ENCODE peak calls at places on chromosomes 12 and 14, in nine cellular contexts. M is HCT116, W is OCI-LY7, L is PC-3, U is hepatocyte, X is GM23338, T is neural progenitor cell, A is SK-N-SH, P is MM.1S. O is an unnamed sample.
A peak's percentile ranks its signal among the peaks of the same experiment; 100 is the strongest.

GRCh38 chr12:132186857-132187620 is 42.8 kb downstream of the NOC4L start:
- DNase-seq in M (no peak), W (peak; percentile 23), L (peak; percentile 36), U (no peak), X (no peak), T (no peak), A (no peak), P (no peak), O (no peak)

GRCh38 chr14:100333311-100333710 is 10.2 kb downstream of the SLC25A47 start:
- DNase-seq in M (no peak), W (no peak), L (no peak), U (no peak), X (no peak), T (no peak), A (no peak), P (no peak), O (no peak)

GRCh38 chr12:5171701-5172100 is 128.0 kb downstream of the KCNA5 start:
- DNase-seq in M (peak; percentile 23), W (peak; percentile 4), L (peak; percentile 46), U (peak; percentile 71), X (peak; percentile 84), T (peak; percentile 72), A (peak; percentile 51), P (peak; percentile 25), O (peak; percentile 67)

GRCh38 chr12:23556661-23557060 is 392.8 kb downstream of the SOX5 start:
- DNase-seq in M (no peak), W (no peak), L (no peak), U (no peak), X (no peak), T (no peak), A (no peak), P (no peak), O (no peak)

GRCh38 chr14:23447634-23448353 is 12.3 kb upstream of the MYH7 start:
- DNase-seq in M (no peak), W (no peak), L (no peak), U (peak; percentile 65), X (no peak), T (no peak), A (no peak), P (no peak), O (no peak)

GRCh38 chr12:68178774-68179439 is 19.4 kb upstream of the IFNG start:
- DNase-seq in M (no peak), W (no peak), L (no peak), U (no peak), X (no peak), T (no peak), A (no peak), P (no peak), O (no peak)

GRCh38 chr12:123056709-123057108 is 76.2 kb downstream of the ARL6IP4 start:
- DNase-seq in M (no peak), W (no peak), L (no peak), U (no peak), X (no peak), T (no peak), A (no peak), P (no peak), O (no peak)

GRCh38 chr14:98252819-98253218 is 1019.2 kb downstream of the BCL11B start:
- DNase-seq in M (no peak), W (no peak), L (no peak), U (no peak), X (no peak), T (no peak), A (no peak), P (no peak), O (no peak)

GRCh38 chr12:6424008-6424347 is 20.8 kb upstream of the CD27 start:
- DNase-seq in M (no peak), W (no peak), L (no peak), U (no peak), X (no peak), T (no peak), A (no peak), P (no peak), O (no peak)

GRCh38 chr14:48125654-48126053 is 450.2 kb upstream of the MDGA2 start:
- DNase-seq in M (no peak), W (no peak), L (no peak), U (peak; percentile 7), X (peak; percentile 58), T (peak; percentile 74), A (no peak), P (no peak), O (no peak)

GRCh38 chr14:77037886-77038511 is 9.5 kb upstream of the IRF2BPL start:
- DNase-seq in M (no peak), W (no peak), L (peak; percentile 94), U (no peak), X (peak; percentile 43), T (no peak), A (no peak), P (no peak), O (peak; percentile 61)

GRCh38 chr14:103198429-103199140 is 75.3 kb downstream of the TNFAIP2 start:
- DNase-seq in M (no peak), W (no peak), L (peak; percentile 31), U (peak; percentile 64), X (no peak), T (no peak), A (no peak), P (no peak), O (peak; percentile 88)

GRCh38 chr12:104443008-104443407 is 13.7 kb upstream of the CHST11 start:
- DNase-seq in M (no peak), W (no peak), L (no peak), U (no peak), X (no peak), T (no peak), A (no peak), P (no peak), O (no peak)

GRCh38 chr12:51341259-51342007 is 5.0 kb downstream of the CELA1 start:
- DNase-seq in M (peak; percentile 56), W (peak; percentile 78), L (peak; percentile 88), U (peak; percentile 81), X (peak; percentile 92), T (peak; percentile 84), A (peak; percentile 77), P (peak; percentile 80), O (peak; percentile 77)

GRCh38 chr12:58727526-58727925 is 192.8 kb downstream of the LRIG3 start:
- DNase-seq in M (no peak), W (no peak), L (no peak), U (no peak), X (no peak), T (no peak), A (no peak), P (no peak), O (peak; percentile 29)

GRCh38 chr12:128969480-128970055 is 116.3 kb downstream of the GLT1D1 start:
- DNase-seq in M (no peak), W (peak; percentile 52), L (peak; percentile 52), U (peak; percentile 74), X (peak; percentile 69), T (peak; percentile 88), A (peak; percentile 78), P (no peak), O (no peak)

GRCh38 chr14:95862243-95862642 is 14.4 kb upstream of the TUNAR start:
- DNase-seq in M (no peak), W (no peak), L (no peak), U (peak; percentile 47), X (peak; percentile 65), T (peak; percentile 47), A (no peak), P (no peak), O (peak; percentile 21)
- TF ChIP-seq EZH2phosphoT487 in M (no peak), W (no peak), L (no peak), U (no peak), X (no peak), T (no peak), A (no peak), P (no peak), O (no peak)

GRCh38 chr12:92735131-92735721 is 32.4 kb downstream of the PLEKHG7 start:
- DNase-seq in M (no peak), W (no peak), L (peak; percentile 69), U (peak; percentile 38), X (peak; percentile 2), T (no peak), A (no peak), P (no peak), O (peak; percentile 90)
- TF ChIP-seq EZH2phosphoT487 in M (no peak), W (no peak), L (no peak), U (no peak), X (no peak), T (no peak), A (no peak), P (no peak), O (no peak)

DNA sequence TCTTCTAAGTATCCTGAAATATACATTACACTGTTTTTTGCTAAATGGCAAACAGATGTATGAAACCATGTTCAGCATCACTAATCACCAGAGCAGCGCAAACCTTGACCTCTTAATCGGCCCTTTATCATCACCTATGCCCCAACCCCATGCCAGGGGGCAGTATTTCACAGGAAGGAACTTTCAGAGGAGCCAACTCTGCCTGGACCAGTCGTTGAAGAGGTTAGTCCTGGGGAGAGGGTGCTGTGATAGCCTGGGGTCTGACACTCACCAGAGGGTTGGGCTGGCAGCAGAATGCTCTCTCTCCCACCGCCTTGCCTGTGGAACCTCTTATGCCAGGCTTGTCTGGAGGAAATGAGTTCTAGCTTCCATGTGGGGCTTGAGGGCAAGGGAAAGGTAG is 411.7 kb downstream of the TMEM117 start:
- DNase-seq in M (no peak), W (no peak), L (no peak), U (no peak), X (peak; percentile 71), T (peak; percentile 23), A (peak; percentile 3), P (no peak), O (no peak)
- TF ChIP-seq EZH2phosphoT487 in M (no peak), W (no peak), L (no peak), U (no peak), X (no peak), T (no peak), A (no peak), P (no peak), O (no peak)

GRCh38 chr12:100951756-100952155 is 157.2 kb downstream of the ANO4 start:
- DNase-seq in M (no peak), W (no peak), L (peak; percentile 10), U (no peak), X (peak; percentile 30), T (no peak), A (no peak), P (no peak), O (no peak)
- TF ChIP-seq EZH2phosphoT487 in M (no peak), W (no peak), L (no peak), U (no peak), X (no peak), T (no peak), A (no peak), P (no peak), O (no peak)

DNA sequence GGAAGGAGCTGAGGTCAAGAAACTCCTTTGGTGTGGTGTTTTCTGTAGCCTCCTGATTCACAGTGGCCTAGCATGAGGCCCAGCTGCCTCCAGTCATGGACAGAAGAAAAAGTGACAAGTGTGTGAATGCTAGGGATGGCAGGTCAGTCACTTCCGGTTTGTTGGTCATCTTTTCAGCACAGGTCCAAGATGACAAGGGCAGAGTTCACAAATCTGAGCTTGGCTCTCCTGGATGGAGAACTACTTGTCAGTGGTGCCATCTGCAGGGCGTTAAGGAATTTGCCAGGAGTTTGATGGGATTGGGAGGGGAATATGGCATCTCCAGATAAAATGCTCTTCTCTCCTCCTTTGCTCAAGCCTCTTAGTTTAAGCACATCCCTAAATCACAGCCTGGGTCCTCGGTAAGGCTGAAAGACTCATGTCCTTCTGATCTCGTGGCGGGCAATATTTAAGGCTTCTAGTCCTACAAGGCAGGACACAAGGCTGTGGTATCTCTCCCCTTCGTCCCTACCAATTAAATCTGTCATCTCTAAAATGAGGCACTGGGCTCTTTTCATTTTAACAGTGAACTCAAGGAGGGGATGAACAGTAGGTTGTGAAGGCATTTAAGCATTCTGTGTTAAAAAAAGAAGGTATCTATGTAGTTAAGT is 10.0 kb downstream of the TUBA1B start:
- DNase-seq in M (peak; percentile 69), W (peak; percentile 26), L (peak; percentile 79), U (peak; percentile 76), X (peak; percentile 84), T (peak; percentile 71), A (peak; percentile 77), P (no peak), O (peak; percentile 81)
- TF ChIP-seq EZH2phosphoT487 in M (no peak), W (no peak), L (no peak), U (no peak), X (no peak), T (no peak), A (no peak), P (no peak), O (no peak)

O was measured in GM23248.